ENCODE peak calls at places on chromosomes 12 and 14, in six cellular contexts. W is HCT116, U is breast epithelium, V is stomach, S is suprapubic skin, L is prostate gland. O is an unnamed sample.

GRCh38 chr14:55926007-55926406 is 192.2 kb upstream of the PELI2 start:
- DNase-seq in W (no peak), U (no peak), V (peak; percentile 57), S (no peak), L (no peak), O (no peak)

GRCh38 chr14:92122761-92123160 is 992 bp downstream of the CPSF2 start:
- DNase-seq in W (no peak), U (no peak), V (no peak), S (no peak), L (no peak), O (no peak)

GRCh38 chr12:113315358-113315757 is 19.6 kb downstream of the SLC8B1 start:
- DNase-seq in W (no peak), U (no peak), V (no peak), S (no peak), L (no peak), O (no peak)

GRCh38 chr14:92687681-92688433 is 60.6 kb downstream of the LGMN start:
- DNase-seq in W (no peak), U (no peak), V (peak; percentile 62), S (no peak), L (no peak), O (peak; percentile 80)

GRCh38 chr12:32761716-32762115 is 6.0 kb upstream of the YARS2 start:
- DNase-seq in W (no peak), U (no peak), V (no peak), S (no peak), L (no peak), O (no peak)

GRCh38 chr12:15887043-15887817 is 5.0 kb downstream of the STRAP start:
- DNase-seq in W (no peak), U (no peak), V (no peak), S (no peak), L (no peak), O (no peak)

GRCh38 chr12:26528943-26529342 is 304.1 kb downstream of the ITPR2 start:
- DNase-seq in W (no peak), U (no peak), V (no peak), S (no peak), L (no peak), O (no peak)

GRCh38 chr12:27246774-27247173 is 2.7 kb downstream of the STK38L start:
- DNase-seq in W (no peak), U (no peak), V (no peak), S (no peak), L (no peak), O (no peak)

GRCh38 chr14:94636744-94637412 is 24.7 kb downstream of the SERPINA3 start:
- DNase-seq in W (peak; percentile 19), U (no peak), V (no peak), S (no peak), L (peak; percentile 33), O (no peak)

GRCh38 chr14:75831971-75832370 is 149.8 kb downstream of the TGFB3 start:
- DNase-seq in W (no peak), U (peak; percentile 37), V (peak; percentile 69), S (no peak), L (peak; percentile 78), O (no peak)

GRCh38 chr14:20627337-20628032 is 14.0 kb downstream of the OR6S1 start:
- DNase-seq in W (no peak), U (no peak), V (no peak), S (no peak), L (no peak), O (no peak)

GRCh38 chr12:105922670-105923102 is 216.1 kb downstream of the NUAK1 start:
- DNase-seq in W (no peak), U (no peak), V (no peak), S (no peak), L (no peak), O (no peak)

GRCh38 chr12:52042706-52043385 is 8.4 kb upstream of the NR4A1 start:
- DNase-seq in W (no peak), U (no peak), V (no peak), S (no peak), L (no peak), O (no peak)

GRCh38 chr12:3127832-3128231 is 50.7 kb downstream of the TSPAN9 start:
- DNase-seq in W (no peak), U (no peak), V (no peak), S (no peak), L (no peak), O (no peak)

GRCh38 chr12:62834971-62835547 is 99.9 kb downstream of the PPM1H start:
- DNase-seq in W (peak; percentile 24), U (no peak), V (no peak), S (no peak), L (no peak), O (no peak)

GRCh38 chr14:52692248-52692962 is 3.0 kb downstream of the ERO1A start:
- DNase-seq in W (no peak), U (no peak), V (no peak), S (no peak), L (no peak), O (no peak)

GRCh38 chr12:67069451-67070306 is 199.5 kb upstream of the CAND1 start:
- DNase-seq in W (no peak), U (no peak), V (peak; percentile 41), S (no peak), L (no peak), O (peak; percentile 79)

GRCh38 chr12:108241961-108242360 is 97.2 kb downstream of the CMKLR1 start:
- DNase-seq in W (no peak), U (no peak), V (no peak), S (no peak), L (no peak), O (no peak)

GRCh38 chr12:24574538-24574937 is 374.4 kb downstream of the BCAT1 start:
- DNase-seq in W (no peak), U (no peak), V (no peak), S (no peak), L (no peak), O (no peak)

GRCh38 chr12:57983150-57983857 is 41.9 kb downstream of the ATP23 start:
- DNase-seq in W (peak; percentile 42), U (no peak), V (no peak), S (no peak), L (no peak), O (no peak)

GRCh38 chr14:100072783-100073346 is 7.6 kb downstream of the EVL start:
- DNase-seq in W (peak; percentile 13), U (peak; percentile 65), V (peak; percentile 47), S (no peak), L (peak; percentile 32), O (peak; percentile 89)

DNA sequence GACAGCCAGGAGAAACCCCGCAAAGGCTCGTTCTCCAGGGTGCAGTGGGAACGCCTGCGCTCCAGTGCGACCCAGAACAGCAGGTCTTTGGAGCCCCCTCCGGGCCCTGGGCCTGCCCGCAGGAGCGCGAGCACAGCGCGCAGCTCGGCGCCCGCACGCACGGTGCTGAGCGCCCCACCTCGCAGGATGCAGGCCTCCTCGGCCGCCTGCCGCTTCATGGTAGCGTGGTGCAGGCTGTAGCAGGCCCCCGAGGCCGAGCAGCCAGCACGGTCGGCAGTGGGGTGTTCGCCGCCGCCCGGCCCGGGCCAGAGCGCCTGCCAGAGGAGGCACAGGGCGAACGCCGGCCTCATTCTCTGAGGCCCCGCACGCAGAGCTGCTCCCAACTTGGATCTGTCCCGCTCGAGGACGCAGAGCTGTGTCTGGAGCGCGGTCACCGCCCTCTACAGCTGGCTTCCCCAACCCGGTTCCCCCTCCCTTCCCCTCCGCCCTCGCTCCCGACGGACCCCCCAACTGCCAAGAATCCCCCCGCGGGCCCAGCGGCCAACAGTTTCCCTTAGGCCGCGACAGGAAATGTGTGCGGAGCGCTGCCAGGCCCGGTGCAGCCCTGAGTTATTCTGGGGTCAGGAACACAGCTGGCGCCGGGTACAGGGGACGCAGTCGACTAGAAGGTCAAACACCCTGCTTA is at the start of gene CLEC14A:
- DNase-seq in W (no peak), U (no peak), V (no peak), S (peak; percentile 65), L (no peak), O (peak; percentile 82)
- TF ChIP-seq POLR2AphosphoS5 in W (no peak), U (no peak), V (no peak), S (no peak), L (no peak), O (no peak)

GRCh38 chr12:90407841-90408240 is 547.1 kb downstream of the CCER1 start:
- DNase-seq in W (peak; percentile 1), U (no peak), V (no peak), S (no peak), L (no peak), O (no peak)
- TF ChIP-seq CTCF in W (no peak), U (no peak), V (no peak), S (no peak), L (no peak), O (no peak)

DNA sequence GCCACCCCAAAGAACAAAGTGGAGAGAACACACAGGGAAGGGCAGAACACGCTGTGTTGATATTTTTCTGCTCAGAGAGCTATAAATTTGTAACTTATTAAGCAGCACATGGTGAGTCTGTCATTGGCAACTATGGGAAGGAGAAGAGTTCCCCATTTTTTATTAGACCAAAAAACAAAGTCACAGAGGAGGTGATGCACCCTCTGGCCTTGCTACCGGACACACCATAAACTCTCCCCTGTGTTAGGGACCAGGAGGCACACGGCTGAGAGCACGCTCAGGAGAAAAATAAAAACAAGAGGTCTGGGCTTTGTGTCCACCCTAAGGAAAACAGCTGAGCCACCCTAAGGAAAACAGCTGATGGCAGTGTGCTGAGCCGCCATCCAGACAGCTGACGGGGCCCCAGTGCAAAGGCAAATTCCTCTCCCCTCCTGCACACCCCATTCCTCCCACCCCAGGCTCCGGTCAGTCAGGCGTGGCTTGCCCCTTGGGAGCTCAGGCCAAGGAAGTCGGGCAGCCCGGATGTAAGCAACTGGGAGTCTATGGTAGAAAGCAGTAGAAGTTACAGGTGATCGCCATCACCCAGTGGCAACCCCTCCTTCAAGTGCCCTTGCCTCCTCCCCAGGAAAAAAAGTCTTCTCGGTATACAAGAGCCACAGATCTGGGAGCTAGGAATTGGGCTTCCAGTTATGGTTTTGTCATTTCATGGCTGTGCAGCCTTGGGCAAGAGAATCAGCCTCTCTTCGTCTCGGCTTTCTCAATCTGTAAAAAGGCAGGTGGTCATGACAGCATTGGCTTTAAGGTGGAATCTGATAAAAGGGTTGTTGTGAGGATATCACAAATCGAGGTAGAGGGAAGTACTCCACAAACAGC is 2.4 kb downstream of the PXN start:
- DNase-seq in W (no peak), U (no peak), V (no peak), S (no peak), L (no peak), O (no peak)
- TF ChIP-seq POLR2AphosphoS5 in W (no peak), U (peak; percentile 20), V (no peak), S (no peak), L (no peak), O (no peak)

GRCh38 chr14:34065690-34066391 is 115.0 kb upstream of the EGLN3 start:
- DNase-seq in W (no peak), U (no peak), V (no peak), S (no peak), L (no peak), O (no peak)

GRCh38 chr14:34065222-34065621 is 114.3 kb upstream of the EGLN3 start:
- DNase-seq in W (no peak), U (no peak), V (no peak), S (no peak), L (no peak), O (no peak)

GRCh38 chr14:34063470-34064164 is 112.7 kb upstream of the EGLN3 start:
- DNase-seq in W (no peak), U (no peak), V (no peak), S (no peak), L (no peak), O (no peak)

GRCh38 chr14:34063042-34063441 is 112.2 kb upstream of the EGLN3 start:
- DNase-seq in W (no peak), U (no peak), V (no peak), S (no peak), L (no peak), O (no peak)

DNA sequence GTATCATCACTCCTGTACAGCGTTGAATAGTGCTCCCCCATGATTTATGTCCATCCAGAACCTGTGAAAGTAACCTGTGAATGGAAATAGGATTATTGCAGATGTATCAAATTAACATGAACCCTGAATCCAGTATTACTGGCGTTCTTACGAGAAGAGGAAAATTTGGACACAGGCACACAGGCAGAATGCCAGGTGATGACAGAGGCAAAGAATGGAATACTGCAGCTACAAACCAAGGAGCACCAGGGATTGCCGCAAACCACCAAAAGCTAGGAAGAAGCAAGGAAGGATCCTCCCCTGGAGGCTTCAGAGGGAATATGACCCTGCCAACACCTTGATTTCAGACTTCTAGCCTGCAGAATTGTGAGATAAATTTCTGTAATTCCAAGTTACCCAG is 113.5 kb upstream of the EGLN3 start:
- DNase-seq in W (no peak), U (peak; percentile 39), V (peak; percentile 31), S (peak; percentile 75), L (peak; percentile 17), O (no peak)
- TF ChIP-seq CTCF in W (no peak), U (no peak), V (no peak), S (no peak), L (no peak), O (no peak)

O was measured in spleen.